ENCODE peak calls at places on chromosomes 13 and 19, in six cellular contexts. One of them, this sample, is unnamed.

GRCh38 chr19:49149652-49150105 is 5.5 kb downstream of the HRC start:
- DNase-seq in T-helper 17 cell: no peak
- DNase-seq in stimulated activated CD4-positive, alpha-beta T cell treated with anti-CD3 and anti-CD28 coated beads, TNF-alpha, amount 100 ng/mL, for 48 hours: no peak
- DNase-seq in mesenchymal stem cell: peak
- DNase-seq in small intestine: peak
- DNase-seq in transverse colon: peak
- DNase-seq in this sample: peak

GRCh38 chr19:797528-798414 is 519 bp downstream of the PTBP1 start:
- DNase-seq in T-helper 17 cell: peak
- DNase-seq in stimulated activated CD4-positive, alpha-beta T cell treated with anti-CD3 and anti-CD28 coated beads, TNF-alpha, amount 100 ng/mL, for 48 hours: peak
- DNase-seq in mesenchymal stem cell: peak
- DNase-seq in small intestine: peak
- DNase-seq in transverse colon: peak
- DNase-seq in this sample: peak

GRCh38 chr19:48745208-48745995 is 1.3 kb downstream of the IZUMO1 start:
- DNase-seq in T-helper 17 cell: no peak
- DNase-seq in stimulated activated CD4-positive, alpha-beta T cell treated with anti-CD3 and anti-CD28 coated beads, TNF-alpha, amount 100 ng/mL, for 48 hours: peak
- DNase-seq in mesenchymal stem cell: peak
- DNase-seq in small intestine: peak
- DNase-seq in transverse colon: peak
- DNase-seq in this sample: peak

GRCh38 chr13:59408738-59409137 is 755.0 kb downstream of the DIAPH3 start:
- DNase-seq in T-helper 17 cell: no peak
- DNase-seq in stimulated activated CD4-positive, alpha-beta T cell treated with anti-CD3 and anti-CD28 coated beads, TNF-alpha, amount 100 ng/mL, for 48 hours: no peak
- DNase-seq in mesenchymal stem cell: no peak
- DNase-seq in small intestine: no peak
- DNase-seq in transverse colon: no peak
- DNase-seq in this sample: no peak

GRCh38 chr19:1000095-1000494 is at the start of gene GRIN3B:
- DNase-seq in T-helper 17 cell: peak
- DNase-seq in stimulated activated CD4-positive, alpha-beta T cell treated with anti-CD3 and anti-CD28 coated beads, TNF-alpha, amount 100 ng/mL, for 48 hours: peak
- DNase-seq in mesenchymal stem cell: peak
- DNase-seq in small intestine: peak
- DNase-seq in transverse colon: peak
- DNase-seq in this sample: peak

GRCh38 chr13:31060655-31061054 is 101.0 kb downstream of the HSPH1 start:
- DNase-seq in T-helper 17 cell: no peak
- DNase-seq in stimulated activated CD4-positive, alpha-beta T cell treated with anti-CD3 and anti-CD28 coated beads, TNF-alpha, amount 100 ng/mL, for 48 hours: no peak
- DNase-seq in mesenchymal stem cell: no peak
- DNase-seq in small intestine: no peak
- DNase-seq in transverse colon: no peak
- DNase-seq in this sample: no peak

GRCh38 chr13:76813874-76814273 is 72.3 kb downstream of the KCTD12 start:
- DNase-seq in T-helper 17 cell: no peak
- DNase-seq in stimulated activated CD4-positive, alpha-beta T cell treated with anti-CD3 and anti-CD28 coated beads, TNF-alpha, amount 100 ng/mL, for 48 hours: no peak
- DNase-seq in mesenchymal stem cell: no peak
- DNase-seq in small intestine: peak
- DNase-seq in transverse colon: peak
- DNase-seq in this sample: peak

GRCh38 chr13:23630349-23631093 is 60.3 kb downstream of the TNFRSF19 start:
- DNase-seq in T-helper 17 cell: no peak
- DNase-seq in stimulated activated CD4-positive, alpha-beta T cell treated with anti-CD3 and anti-CD28 coated beads, TNF-alpha, amount 100 ng/mL, for 48 hours: no peak
- DNase-seq in mesenchymal stem cell: no peak
- DNase-seq in small intestine: no peak
- DNase-seq in transverse colon: no peak
- DNase-seq in this sample: no peak

GRCh38 chr13:30806784-30807183 is 71.4 kb downstream of the ALOX5AP start:
- DNase-seq in T-helper 17 cell: no peak
- DNase-seq in stimulated activated CD4-positive, alpha-beta T cell treated with anti-CD3 and anti-CD28 coated beads, TNF-alpha, amount 100 ng/mL, for 48 hours: no peak
- DNase-seq in mesenchymal stem cell: peak
- DNase-seq in small intestine: peak
- DNase-seq in transverse colon: no peak
- DNase-seq in this sample: no peak

GRCh38 chr13:73572824-73573223 is 514.0 kb downstream of the KLF5 start:
- DNase-seq in T-helper 17 cell: no peak
- DNase-seq in stimulated activated CD4-positive, alpha-beta T cell treated with anti-CD3 and anti-CD28 coated beads, TNF-alpha, amount 100 ng/mL, for 48 hours: no peak
- DNase-seq in mesenchymal stem cell: no peak
- DNase-seq in small intestine: no peak
- DNase-seq in transverse colon: no peak
- DNase-seq in this sample: no peak

GRCh38 chr13:113742000-113742441 is 17.0 kb upstream of the TMEM255B start:
- DNase-seq in T-helper 17 cell: no peak
- DNase-seq in stimulated activated CD4-positive, alpha-beta T cell treated with anti-CD3 and anti-CD28 coated beads, TNF-alpha, amount 100 ng/mL, for 48 hours: no peak
- DNase-seq in mesenchymal stem cell: peak
- DNase-seq in small intestine: peak
- DNase-seq in transverse colon: peak
- DNase-seq in this sample: peak

GRCh38 chr13:33676045-33676699 is 141.8 kb upstream of the RFC3 start:
- DNase-seq in T-helper 17 cell: no peak
- DNase-seq in stimulated activated CD4-positive, alpha-beta T cell treated with anti-CD3 and anti-CD28 coated beads, TNF-alpha, amount 100 ng/mL, for 48 hours: no peak
- DNase-seq in mesenchymal stem cell: no peak
- DNase-seq in small intestine: peak
- DNase-seq in transverse colon: peak
- DNase-seq in this sample: no peak

GRCh38 chr13:66665991-66666390 is 564.1 kb downstream of the PCDH9 start:
- DNase-seq in T-helper 17 cell: no peak
- DNase-seq in stimulated activated CD4-positive, alpha-beta T cell treated with anti-CD3 and anti-CD28 coated beads, TNF-alpha, amount 100 ng/mL, for 48 hours: no peak
- DNase-seq in mesenchymal stem cell: peak
- DNase-seq in small intestine: no peak
- DNase-seq in transverse colon: no peak
- DNase-seq in this sample: no peak